ENCODE peak calls at places on chromosomes 1 and 21, in seven cellular contexts. Q, T, J, N, W, E and L are unnamed samples.

GRCh38 chr21:14758849-14759248 is 212.7 kb upstream of the SAMSN1 start:
- DNase-seq in Q (no peak), T (no peak), J (no peak), N (no peak), W (no peak), E (no peak), L (no peak)

GRCh38 chr1:4684142-4684541 is 29.7 kb downstream of the AJAP1 start:
- DNase-seq in Q (no peak), T (no peak), J (no peak), N (no peak), W (no peak), E (no peak), L (no peak)

GRCh38 chr1:115679141-115679611 is 37.4 kb downstream of the VANGL1 start:
- DNase-seq in Q (no peak), T (peak), J (no peak), N (peak), W (no peak), E (peak), L (peak)

GRCh38 chr1:10033359-10033845 is 644 bp downstream of the UBE4B start:
- DNase-seq in Q (no peak), T (peak), J (peak), N (peak), W (no peak), E (peak), L (peak)

GRCh38 chr1:194717941-194718340 is 1531.5 kb upstream of the B3GALT2 start:
- DNase-seq in Q (no peak), T (peak), J (no peak), N (no peak), W (no peak), E (no peak), L (no peak)

GRCh38 chr1:204426474-204426873 is 14.9 kb upstream of the PPP1R15B start:
- DNase-seq in Q (no peak), T (no peak), J (no peak), N (no peak), W (no peak), E (no peak), L (no peak)

GRCh38 chr21:37582613-37583012 is 216.0 kb downstream of the DYRK1A start:
- DNase-seq in Q (no peak), T (peak), J (no peak), N (peak), W (no peak), E (peak), L (peak)

GRCh38 chr1:240797050-240797449 is 185.1 kb upstream of the GREM2 start:
- DNase-seq in Q (no peak), T (peak), J (no peak), N (no peak), W (no peak), E (peak), L (peak)

GRCh38 chr1:228226956-228227791 is 19.3 kb downstream of the OBSCN start:
- DNase-seq in Q (no peak), T (peak), J (no peak), N (peak), W (no peak), E (peak), L (peak)

GRCh38 chr1:228833911-228834631 is 98.8 kb downstream of the RHOU start:
- DNase-seq in Q (no peak), T (no peak), J (no peak), N (no peak), W (no peak), E (no peak), L (no peak)

GRCh38 chr21:38669186-38669585 is 136.5 kb upstream of the ETS2 start:
- DNase-seq in Q (no peak), T (peak), J (peak), N (peak), W (no peak), E (peak), L (peak)

GRCh38 chr1:170145691-170146676 is at the start of gene NTMT2:
- DNase-seq in Q (peak), T (peak), J (peak), N (no peak), W (peak), E (peak), L (peak)

GRCh38 chr1:237864338-237865244 is 26.1 kb downstream of the ZP4 start:
- DNase-seq in Q (peak), T (no peak), J (peak), N (peak), W (peak), E (peak), L (peak)

GRCh38 chr1:59123081-59123675 is 173.7 kb upstream of the FGGY start:
- DNase-seq in Q (no peak), T (peak), J (no peak), N (no peak), W (no peak), E (no peak), L (no peak)

GRCh38 chr1:160376525-160377131 is 9.8 kb downstream of the NHLH1 start:
- DNase-seq in Q (peak), T (peak), J (peak), N (peak), W (no peak), E (peak), L (peak)

GRCh38 chr21:45386728-45387371 is 18.1 kb upstream of the COL18A1 start:
- DNase-seq in Q (no peak), T (peak), J (no peak), N (peak), W (no peak), E (no peak), L (no peak)

GRCh38 chr1:156251527-156251926 is 3.7 kb upstream of the PAQR6 start:
- DNase-seq in Q (no peak), T (no peak), J (no peak), N (no peak), W (no peak), E (no peak), L (peak)

GRCh38 chr1:85047472-85048295 is 616 bp downstream of the MCOLN3 start:
- DNase-seq in Q (no peak), T (no peak), J (peak), N (peak), W (no peak), E (no peak), L (peak)

GRCh38 chr1:6144175-6144574 is 35.9 kb downstream of the CHD5 start:
- DNase-seq in Q (no peak), T (no peak), J (no peak), N (no peak), W (no peak), E (no peak), L (no peak)

GRCh38 chr1:16076871-16077250 is 3.4 kb upstream of the FAM131C start:
- DNase-seq in Q (no peak), T (peak), J (no peak), N (no peak), W (no peak), E (no peak), L (no peak)

GRCh38 chr21:15022608-15023261 is 42.1 kb downstream of the NRIP1 start:
- DNase-seq in Q (no peak), T (peak), J (no peak), N (no peak), W (no peak), E (no peak), L (no peak)

GRCh38 chr21:21612446-21612845 is 614.2 kb downstream of the NCAM2 start:
- DNase-seq in Q (peak), T (peak), J (peak), N (peak), W (peak), E (peak), L (peak)

GRCh38 chr1:116934586-116935207 is 25.0 kb downstream of the PTGFRN start:
- DNase-seq in Q (no peak), T (no peak), J (no peak), N (peak), W (no peak), E (no peak), L (peak)

GRCh38 chr1:182616130-182617074 is 12.2 kb upstream of the RGS16 start:
- DNase-seq in Q (peak), T (peak), J (peak), N (peak), W (no peak), E (no peak), L (peak)

GRCh38 chr1:57336793-57337192 is 87.1 kb downstream of the DAB1 start:
- DNase-seq in Q (no peak), T (no peak), J (no peak), N (no peak), W (no peak), E (no peak), L (peak)

GRCh38 chr1:182392045-182393028 is 747 bp upstream of the GLUL start:
- DNase-seq in Q (no peak), T (peak), J (no peak), N (peak), W (no peak), E (no peak), L (peak)

GRCh38 chr1:199292873-199293272 is 654.0 kb downstream of the PTPRC start:
- DNase-seq in Q (no peak), T (no peak), J (no peak), N (no peak), W (no peak), E (no peak), L (no peak)

GRCh38 chr1:205443585-205444299 is 12.1 kb downstream of the BLACAT1 start:
- DNase-seq in Q (no peak), T (no peak), J (no peak), N (no peak), W (no peak), E (no peak), L (no peak)

GRCh38 chr1:200355815-200356214 is 54.0 kb downstream of the ZNF281 start:
- DNase-seq in Q (no peak), T (no peak), J (no peak), N (no peak), W (no peak), E (no peak), L (no peak)

GRCh38 chr1:223765036-223765718 is 52.8 kb downstream of the CAPN2 start:
- DNase-seq in Q (no peak), T (peak), J (no peak), N (no peak), W (no peak), E (peak), L (peak)

GRCh38 chr21:20996421-20997307 is 1.5 kb upstream of the NCAM2 start:
- DNase-seq in Q (peak), T (peak), J (peak), N (peak), W (no peak), E (no peak), L (peak)

GRCh38 chr1:211332036-211332616 is 5.5 kb downstream of the TRAF5 start:
- DNase-seq in Q (no peak), T (no peak), J (peak), N (no peak), W (no peak), E (no peak), L (no peak)

GRCh38 chr1:83033682-83034081 is 965.2 kb downstream of the TTLL7 start:
- DNase-seq in Q (no peak), T (no peak), J (no peak), N (peak), W (no peak), E (peak), L (peak)

GRCh38 chr1:19350566-19350965 is 38.4 kb downstream of the SLC66A1 start:
- DNase-seq in Q (no peak), T (no peak), J (no peak), N (no peak), W (no peak), E (no peak), L (no peak)
- H3K4me2 ChIP-seq in Q (no peak), T (no peak), J (no peak), N (no peak), W (no peak), E (no peak), L (no peak)

DNA sequence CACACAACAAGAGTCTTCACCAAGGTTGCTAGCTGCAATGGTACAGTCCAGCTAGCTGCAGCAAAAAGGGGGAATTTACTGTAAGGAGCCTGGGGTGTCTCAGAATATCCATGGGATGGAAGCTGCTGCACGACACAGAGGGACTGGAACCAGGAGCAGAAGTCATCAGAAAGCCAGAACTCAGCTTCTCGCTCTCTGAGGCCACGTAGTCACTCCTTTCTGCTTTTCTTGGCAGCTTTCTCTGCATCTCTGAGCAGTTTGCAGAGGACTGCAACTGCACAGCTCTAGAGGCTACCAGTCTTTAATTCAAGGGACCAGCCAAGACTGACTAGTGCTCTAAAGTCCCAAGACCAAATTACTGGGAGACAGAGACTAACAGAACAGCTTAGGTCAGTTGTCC is 27.0 kb upstream of the IL10 start:
- DNase-seq in Q (no peak), T (no peak), J (no peak), N (no peak), W (no peak), E (no peak), L (no peak)
- H3K4ac ChIP-seq in Q (no peak), T (no peak), J (no peak), N (no peak), W (no peak), E (no peak), L (no peak)

GRCh38 chr1:38009088-38009840 is 3.3 kb upstream of the UTP11 start:
- DNase-seq in Q (no peak), T (peak), J (no peak), N (peak), W (no peak), E (no peak), L (peak)
- H3K4me2 ChIP-seq in Q (no peak), T (no peak), J (no peak), N (no peak), W (peak), E (no peak), L (no peak)

GRCh38 chr1:172024516-172024915 is 183.2 kb downstream of the DNM3 start:
- DNase-seq in Q (no peak), T (no peak), J (no peak), N (no peak), W (no peak), E (no peak), L (no peak)
- H3K4ac ChIP-seq in Q (no peak), T (no peak), J (no peak), N (peak), W (no peak), E (no peak), L (no peak)

GRCh38 chr1:86970938-86971337 is 56.5 kb downstream of the HS2ST1 start:
- DNase-seq in Q (no peak), T (no peak), J (no peak), N (no peak), W (no peak), E (no peak), L (no peak)

GRCh38 chr1:86971778-86972177 is 57.3 kb downstream of the HS2ST1 start:
- DNase-seq in Q (no peak), T (no peak), J (no peak), N (no peak), W (no peak), E (no peak), L (no peak)

GRCh38 chr1:86965012-86965826 is 50.8 kb downstream of the HS2ST1 start:
- DNase-seq in Q (no peak), T (peak), J (no peak), N (peak), W (no peak), E (peak), L (peak)

GRCh38 chr1:86965827-86966182 is 51.4 kb downstream of the HS2ST1 start:
- DNase-seq in Q (no peak), T (no peak), J (no peak), N (no peak), W (no peak), E (no peak), L (no peak)
- H3K4me2 ChIP-seq in Q (no peak), T (no peak), J (no peak), N (no peak), W (no peak), E (no peak), L (no peak)

GRCh38 chr1:31398246-31398645 is 14.8 kb upstream of the SERINC2 start:
- DNase-seq in Q (no peak), T (no peak), J (no peak), N (no peak), W (no peak), E (no peak), L (no peak)
- H3K4ac ChIP-seq in Q (no peak), T (peak), J (no peak), N (no peak), W (no peak), E (no peak), L (no peak)

GRCh38 chr1:42364542-42364941 is 16.1 kb upstream of the RIMKLA start:
- DNase-seq in Q (no peak), T (no peak), J (no peak), N (no peak), W (no peak), E (no peak), L (no peak)
- H3K4me2 ChIP-seq in Q (no peak), T (no peak), J (no peak), N (no peak), W (no peak), E (no peak), L (no peak)

GRCh38 chr1:11531314-11531870 is 52.4 kb downstream of the DISP3 start:
- DNase-seq in Q (peak), T (no peak), J (no peak), N (no peak), W (no peak), E (no peak), L (peak)
- H3K4ac ChIP-seq in Q (peak), T (no peak), J (no peak), N (no peak), W (no peak), E (no peak), L (no peak)

GRCh38 chr21:30714946-30715345 is 3.6 kb downstream of the KRTAP21-3 start:
- DNase-seq in Q (no peak), T (no peak), J (no peak), N (no peak), W (no peak), E (no peak), L (no peak)
- H3K4me2 ChIP-seq in Q (no peak), T (no peak), J (no peak), N (no peak), W (no peak), E (no peak), L (no peak)

GRCh38 chr1:48480504-48480903 is 8.5 kb upstream of the SPATA6 start:
- DNase-seq in Q (no peak), T (no peak), J (no peak), N (no peak), W (no peak), E (no peak), L (peak)
- H3K4ac ChIP-seq in Q (no peak), T (no peak), J (no peak), N (no peak), W (no peak), E (no peak), L (no peak)